ENCODE peak calls at places on chromosome 21, in nine cellular contexts. X, V, L, A, Z, I, W, B and Y are unnamed samples.

GRCh38 chr21:26236281-26236680 is 65.7 kb upstream of the APP start:
- DNase-seq in X (no peak), A (no peak), L (no peak), Z (no peak), W (no peak), V (no peak), I (no peak), B (no peak), Y (no peak)

GRCh38 chr21:28240586-28240985 is 752.1 kb downstream of the LTN1 start:
- DNase-seq in B (no peak), A (no peak), X (no peak), W (peak; percentile 36), V (no peak), Z (no peak), I (no peak), L (no peak), Y (no peak)

GRCh38 chr21:28979092-28979491 is 13.6 kb downstream of the LTN1 start:
- DNase-seq in I (no peak), W (no peak), L (no peak), X (no peak), A (no peak), B (no peak), V (no peak), Z (no peak), Y (no peak)

GRCh38 chr21:33543505-33544129 is 779 bp downstream of the SON start:
- DNase-seq in B (peak; percentile 64), X (no peak), W (peak; percentile 38), V (no peak), Z (no peak), L (peak; percentile 40), I (no peak), A (peak; percentile 67), Y (no peak)

GRCh38 chr21:40270134-40270533 is 402.9 kb downstream of the PCP4 start:
- DNase-seq in B (no peak), I (no peak), Z (no peak), V (no peak), W (no peak), L (no peak), X (no peak), A (no peak), Y (no peak)

GRCh38 chr21:34919406-34919805 is 129.7 kb downstream of the RUNX1 start:
- DNase-seq in B (no peak), X (no peak), L (no peak), W (no peak), I (no peak), A (no peak), Z (no peak), V (no peak), Y (no peak)

GRCh38 chr21:34514576-34515135 is 2.6 kb upstream of the KCNE1 start:
- DNase-seq in Z (no peak), V (no peak), L (no peak), I (no peak), B (no peak), W (no peak), A (no peak), X (no peak), Y (no peak)

GRCh38 chr21:31425158-31425557 is 81.1 kb upstream of the TIAM1 start:
- DNase-seq in L (no peak), I (no peak), B (no peak), V (no peak), Z (no peak), X (no peak), W (no peak), A (peak; percentile 14), Y (no peak)

GRCh38 chr21:46077674-46078101 is 20.2 kb upstream of the COL6A2 start:
- DNase-seq in Z (no peak), I (no peak), X (no peak), B (no peak), L (no peak), V (no peak), W (no peak), A (no peak), Y (no peak)

GRCh38 chr21:45993210-45994085 is 11.9 kb downstream of the COL6A1 start:
- DNase-seq in A (peak; percentile 1), V (no peak), B (no peak), L (no peak), Z (no peak), X (no peak), I (peak; percentile 7), W (no peak), Y (no peak)

GRCh38 chr21:21001591-21002100 is 3.4 kb downstream of the NCAM2 start:
- DNase-seq in X (no peak), B (no peak), I (no peak), W (no peak), L (no peak), A (no peak), Z (no peak), V (no peak), Y (no peak)

GRCh38 chr21:42578761-42579415 is 65.2 kb downstream of the SLC37A1 start:
- DNase-seq in Z (no peak), A (no peak), W (no peak), I (no peak), X (no peak), L (no peak), B (no peak), V (no peak), Y (no peak)

GRCh38 chr21:45724345-45724961 is 80.9 kb downstream of the PCBP3 start:
- DNase-seq in W (no peak), L (no peak), X (no peak), Z (peak; percentile 38), A (peak; percentile 31), B (no peak), V (no peak), I (no peak), Y (no peak)

GRCh38 chr21:39079617-39080016 is 103.6 kb downstream of the PSMG1 start:
- DNase-seq in W (peak; percentile 24), A (peak; percentile 39), B (no peak), L (peak; percentile 53), V (no peak), Z (peak; percentile 45), X (no peak), I (no peak), Y (no peak)